ENCODE peak calls at places on chromosomes 1 and 21, in six cellular contexts. E, K, N, H, X and Q are unnamed samples.

GRCh38 chr1:107681001-107681479 is 283.9 kb downstream of the VAV3 start:
- DNase-seq in E (no peak), K (no peak), N (no peak), H (no peak), X (no peak), Q (no peak)

GRCh38 chr1:44621841-44622286 is 52.4 kb downstream of the TMEM53 start:
- DNase-seq in E (no peak), K (no peak), N (no peak), H (no peak), X (no peak), Q (no peak)

GRCh38 chr1:10776206-10776905 is 20.1 kb downstream of the CASZ1 start:
- DNase-seq in E (peak), K (peak), N (no peak), H (no peak), X (peak), Q (peak)

GRCh38 chr1:177877086-177877485 is 92.8 kb downstream of the SEC16B start:
- DNase-seq in E (no peak), K (no peak), N (no peak), H (no peak), X (no peak), Q (no peak)

GRCh38 chr1:41500781-41501518 is 16.5 kb upstream of the EDN2 start:
- DNase-seq in E (no peak), K (no peak), N (no peak), H (no peak), X (no peak), Q (no peak)

GRCh38 chr1:12610305-12610935 is 7.6 kb downstream of the DHRS3 start:
- DNase-seq in E (no peak), K (no peak), N (no peak), H (no peak), X (no peak), Q (no peak)

GRCh38 chr1:185353124-185353523 is 36.1 kb upstream of the IVNS1ABP start:
- DNase-seq in E (no peak), K (no peak), N (no peak), H (no peak), X (no peak), Q (no peak)

GRCh38 chr1:145960468-145961108 is 2.8 kb upstream of the LIX1L start:
- DNase-seq in E (peak), K (peak), N (no peak), H (no peak), X (peak), Q (peak)

GRCh38 chr1:97145321-97145956 is 423.9 kb downstream of the PTBP2 start:
- DNase-seq in E (peak), K (no peak), N (no peak), H (no peak), X (no peak), Q (peak)

GRCh38 chr1:156070523-156070922 is 9.6 kb downstream of the RAB25 start:
- DNase-seq in E (no peak), K (no peak), N (no peak), H (no peak), X (no peak), Q (no peak)

GRCh38 chr1:207026177-207026576 is 6.4 kb downstream of the C1orf116 start:
- DNase-seq in E (peak), K (no peak), N (no peak), H (no peak), X (no peak), Q (no peak)

GRCh38 chr1:160156361-160156760 is 5.0 kb downstream of the ATP1A4 start:
- DNase-seq in E (no peak), K (no peak), N (no peak), H (no peak), X (no peak), Q (no peak)

GRCh38 chr1:54566438-54567141 is 18.6 kb downstream of the ACOT11 start:
- DNase-seq in E (no peak), K (no peak), N (no peak), H (no peak), X (no peak), Q (no peak)

GRCh38 chr1:162666006-162666645 is 33.9 kb downstream of the DDR2 start:
- DNase-seq in E (no peak), K (no peak), N (no peak), H (no peak), X (no peak), Q (no peak)

GRCh38 chr21:46375560-46376230 is 51.7 kb downstream of the PCNT start:
- DNase-seq in E (no peak), K (no peak), N (no peak), H (no peak), X (no peak), Q (no peak)

GRCh38 chr1:71240656-71241055 is 159.8 kb upstream of the ZRANB2 start:
- DNase-seq in E (no peak), K (no peak), N (no peak), H (no peak), X (no peak), Q (no peak)

GRCh38 chr1:161174911-161175310 is 2.4 kb downstream of the B4GALT3 start:
- DNase-seq in E (no peak), K (no peak), N (no peak), H (no peak), X (no peak), Q (no peak)

GRCh38 chr21:45282283-45283018 is 5.2 kb downstream of the POFUT2 start:
- DNase-seq in E (no peak), K (peak), N (no peak), H (no peak), X (peak), Q (no peak)

GRCh38 chr1:12021616-12022015 is 2.3 kb downstream of the MIIP start:
- DNase-seq in E (no peak), K (no peak), N (no peak), H (no peak), X (no peak), Q (no peak)

GRCh38 chr1:225819346-225820192 is 9.6 kb downstream of the EPHX1 start:
- DNase-seq in E (no peak), K (no peak), N (no peak), H (no peak), X (no peak), Q (no peak)

GRCh38 chr21:17988038-17988437 is 168.9 kb upstream of the C21orf91 start:
- DNase-seq in E (no peak), K (no peak), N (no peak), H (no peak), X (no peak), Q (no peak)

GRCh38 chr1:91781371-91781825 is 104.6 kb downstream of the TGFBR3 start:
- DNase-seq in E (no peak), K (no peak), N (no peak), H (no peak), X (no peak), Q (no peak)

GRCh38 chr1:90045853-90046563 is 51.1 kb downstream of the ZNF326 start:
- DNase-seq in E (no peak), K (no peak), N (peak), H (no peak), X (no peak), Q (no peak)

GRCh38 chr1:218346391-218347204 is 1.5 kb downstream of the TGFB2 start:
- DNase-seq in E (peak), K (no peak), N (no peak), H (no peak), X (no peak), Q (no peak)

GRCh38 chr1:94863919-94864318 is 43.8 kb downstream of the SLC44A3 start:
- DNase-seq in E (peak), K (peak), N (peak), H (no peak), X (peak), Q (peak)

GRCh38 chr1:151994956-151995355 is 1.3 kb upstream of the S100A10 start:
- DNase-seq in E (no peak), K (no peak), N (peak), H (no peak), X (no peak), Q (no peak)

GRCh38 chr1:230124187-230125128 is 57.4 kb downstream of the GALNT2 start:
- DNase-seq in E (no peak), K (no peak), N (no peak), H (no peak), X (no peak), Q (no peak)

GRCh38 chr1:18062180-18062579 is 45.4 kb upstream of the IGSF21 start:
- DNase-seq in E (no peak), K (no peak), N (no peak), H (no peak), X (no peak), Q (no peak)

GRCh38 chr1:160711528-160712311 is at the start of gene CD48:
- DNase-seq in E (no peak), K (no peak), N (no peak), H (no peak), X (no peak), Q (no peak)

GRCh38 chr1:147919881-147920280 is 8.3 kb upstream of the GPR89B start:
- DNase-seq in E (no peak), K (no peak), N (no peak), H (no peak), X (no peak), Q (no peak)

GRCh38 chr21:44758781-44759627 is 42.6 kb downstream of the UBE2G2 start:
- DNase-seq in E (no peak), K (peak), N (no peak), H (no peak), X (no peak), Q (no peak)

GRCh38 chr1:234486858-234487830 is 8.2 kb upstream of the TARBP1 start:
- DNase-seq in E (peak), K (peak), N (no peak), H (no peak), X (peak), Q (peak)

GRCh38 chr1:43313771-43314170 is 13.0 kb downstream of the TIE1 start:
- DNase-seq in E (no peak), K (peak), N (no peak), H (no peak), X (peak), Q (no peak)

GRCh38 chr1:22250724-22251123 is 107.8 kb upstream of the WNT4 start:
- DNase-seq in E (peak), K (no peak), N (no peak), H (no peak), X (peak), Q (no peak)

GRCh38 chr21:45011911-45012660 is 62.3 kb upstream of the ADARB1 start:
- DNase-seq in E (peak), K (no peak), N (peak), H (no peak), X (peak), Q (no peak)

GRCh38 chr1:67144696-67145095 is 9.9 kb upstream of the C1orf141 start:
- DNase-seq in E (no peak), K (no peak), N (no peak), H (no peak), X (no peak), Q (no peak)

GRCh38 chr1:208654241-208654640 is 410.1 kb upstream of the PLXNA2 start:
- DNase-seq in E (no peak), K (no peak), N (no peak), H (no peak), X (no peak), Q (no peak)

GRCh38 chr1:239056940-239057339 is 329.4 kb upstream of the CHRM3 start:
- DNase-seq in E (no peak), K (peak), N (no peak), H (no peak), X (no peak), Q (peak)
- H3K27ac ChIP-seq in E (no peak), K (no peak), N (no peak), H (no peak), X (no peak), Q (no peak)

DNA sequence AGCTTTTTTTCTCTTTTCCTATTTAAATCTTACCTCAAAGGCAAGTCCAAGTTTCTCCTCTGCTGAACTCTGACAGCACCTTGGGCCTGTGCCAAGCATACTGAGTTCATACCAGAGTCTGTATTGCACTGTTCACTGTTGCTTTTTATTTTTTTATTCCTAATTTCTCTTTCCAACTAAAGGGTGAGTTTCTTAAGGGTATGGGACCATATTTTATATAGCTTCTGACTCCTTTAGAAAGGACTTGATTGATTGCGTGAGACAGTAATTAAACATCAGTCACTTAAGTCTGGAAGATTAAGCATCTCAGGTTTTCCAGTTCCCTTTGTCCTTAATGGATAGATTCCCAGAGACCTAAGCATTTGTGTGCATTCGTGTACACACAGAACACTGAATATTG is 69.9 kb downstream of the CACHD1 start:
- DNase-seq in E (peak), K (peak), N (no peak), H (no peak), X (peak), Q (peak)
- H3K4me3 ChIP-seq in E (peak), K (no peak), N (no peak), H (no peak), X (no peak), Q (no peak)

DNA sequence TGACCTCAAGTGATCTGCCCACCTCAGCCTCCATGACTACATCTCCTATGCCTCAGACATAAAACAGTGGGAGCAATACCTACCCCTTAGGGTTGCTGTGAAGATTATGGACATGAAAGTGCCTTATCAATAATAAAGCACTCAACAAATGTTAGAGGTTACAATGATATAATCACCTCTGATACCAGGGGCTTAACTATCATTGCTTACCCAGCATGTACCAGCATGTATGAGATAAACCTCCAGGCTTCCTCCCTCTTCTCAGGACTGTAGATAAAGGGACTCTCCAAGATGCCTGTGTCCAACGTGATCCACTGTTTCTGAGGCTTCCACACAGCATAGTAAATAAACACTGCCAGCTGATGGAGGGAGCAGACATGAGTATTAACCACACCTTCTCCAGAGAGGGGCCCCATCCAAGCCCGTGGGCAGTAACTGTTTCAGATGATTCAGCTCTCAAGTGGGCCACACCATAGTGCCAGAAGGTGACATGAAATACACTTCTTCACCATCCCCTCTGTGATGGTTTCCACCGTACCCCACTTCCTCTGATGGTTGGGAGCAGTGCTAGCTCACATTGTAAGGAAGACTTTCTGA is 26.2 kb downstream of the RHBDL2 start:
- DNase-seq in E (no peak), K (no peak), N (no peak), H (no peak), X (no peak), Q (no peak)
- TF ChIP-seq POLR2AphosphoS5 in E (no peak), K (no peak), N (no peak), H (no peak), X (no peak), Q (no peak)

DNA sequence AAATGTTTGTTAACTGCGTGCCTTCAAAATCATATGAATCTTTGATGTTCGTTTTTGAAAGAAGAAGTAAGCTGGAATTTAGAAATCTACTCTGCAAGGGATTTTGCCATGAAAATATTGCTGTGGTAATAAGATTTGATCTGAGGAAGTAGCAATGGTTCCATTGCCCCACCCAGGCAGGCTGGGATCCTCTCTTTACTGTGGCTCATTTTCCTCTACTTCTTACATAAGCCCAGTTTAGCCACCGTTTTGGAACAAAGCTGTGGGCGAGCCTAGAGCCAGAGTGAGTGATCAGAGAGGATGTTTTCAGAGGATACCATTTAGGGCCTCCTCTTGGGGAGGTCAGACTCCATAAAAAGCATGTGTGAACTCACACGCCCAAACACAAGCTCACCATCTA is 20.3 kb upstream of the PTGFRN start:
- DNase-seq in E (no peak), K (no peak), N (no peak), H (no peak), X (no peak), Q (no peak)
- H3K27ac ChIP-seq in E (no peak), K (no peak), N (no peak), H (no peak), X (no peak), Q (no peak)

DNA sequence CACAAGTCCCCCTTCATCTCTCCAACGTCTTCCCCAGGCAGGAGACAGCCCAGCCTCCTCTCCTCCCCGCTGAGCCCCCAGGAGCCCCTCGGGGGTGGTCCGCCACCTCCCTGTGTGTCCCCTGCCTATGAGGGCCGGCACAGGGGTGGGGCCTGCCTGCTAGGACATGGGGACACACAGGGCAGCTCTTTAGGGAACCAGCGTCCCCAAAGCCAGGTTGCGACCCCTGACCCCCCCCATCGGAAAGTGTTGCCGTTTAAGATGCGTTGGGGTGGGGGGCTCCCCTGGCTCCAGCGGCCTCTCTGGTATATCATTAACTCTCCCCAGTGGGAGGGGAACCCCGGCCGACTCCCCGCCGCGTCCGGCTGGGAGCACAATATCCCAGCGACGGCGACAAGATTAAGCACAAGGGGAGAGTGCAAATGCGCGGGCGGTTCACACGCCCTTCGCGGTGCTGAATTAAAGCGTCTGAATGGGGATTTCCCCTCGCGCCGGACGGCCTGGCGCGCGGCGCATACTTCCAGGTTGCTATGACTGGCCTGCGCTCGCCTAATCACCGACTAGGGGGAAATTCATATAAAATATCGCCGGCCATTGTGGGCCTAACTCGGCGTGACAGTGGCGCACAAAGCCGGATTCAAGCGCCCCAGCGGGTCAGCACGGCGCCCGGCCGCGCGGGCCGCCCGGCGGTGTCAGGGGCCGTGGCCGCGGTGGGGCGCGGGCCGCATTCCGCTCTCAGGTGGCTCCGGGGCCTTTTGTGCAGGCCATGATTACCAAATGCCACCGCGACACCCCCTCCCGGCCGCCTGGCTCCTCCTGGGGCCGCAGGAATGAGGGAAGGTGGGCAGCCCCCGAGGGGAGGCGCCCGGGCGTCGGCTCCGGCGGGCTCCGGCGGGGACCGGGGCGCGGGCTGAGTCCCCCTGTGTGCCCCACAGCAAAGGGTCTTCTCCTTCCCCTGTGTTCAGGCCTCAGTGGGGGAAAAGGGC is 30.9 kb downstream of the WNT3A start:
- DNase-seq in E (no peak), K (peak), N (no peak), H (no peak), X (no peak), Q (no peak)
- H3K4me3 ChIP-seq in E (peak), K (peak), N (peak), H (no peak), X (peak), Q (peak)

GRCh38 chr1:116373451-116374339 is 651 bp downstream of the ATP1A1 start:
- DNase-seq in E (peak), K (peak), N (no peak), H (no peak), X (peak), Q (peak)
- TF ChIP-seq POLR2AphosphoS5 in E (peak), K (peak), N (no peak), H (no peak), X (peak), Q (peak)